ENCODE peak calls at places on chromosomes 13 and 19, in ten cellular contexts. One of them, this sample, is unnamed.
A peak's percentile ranks its signal among the peaks of the same experiment; 100 is the strongest.

GRCh38 chr13:114161644-114162532 is 17.2 kb upstream of the CFAP97D2 start:
- DNase-seq in breast epithelium: no peak
- DNase-seq in uterus: peak; percentile 58
- DNase-seq in T-helper 9 cell: no peak
- DNase-seq in thoracic aorta: no peak
- DNase-seq in testis: peak; percentile 47
- DNase-seq in cardiac fibroblast: peak; percentile 82
- DNase-seq in fibroblast of mammary gland: peak; percentile 41
- DNase-seq in Peyer's patch: peak; percentile 84
- DNase-seq in vagina: no peak
- DNase-seq in this sample: no peak

GRCh38 chr13:87671824-87672603 is 843 bp downstream of the SLITRK5 start:
- DNase-seq in testis: no peak
- DNase-seq in uterus: no peak
- DNase-seq in thoracic aorta: no peak
- DNase-seq in breast epithelium: no peak
- DNase-seq in fibroblast of mammary gland: no peak
- DNase-seq in vagina: no peak
- DNase-seq in cardiac fibroblast: no peak
- DNase-seq in Peyer's patch: peak; percentile 39
- DNase-seq in T-helper 9 cell: no peak
- DNase-seq in this sample: peak; percentile 66

GRCh38 chr13:109779074-109779473 is 7.3 kb downstream of the IRS2 start:
- DNase-seq in breast epithelium: no peak
- DNase-seq in uterus: no peak
- DNase-seq in vagina: no peak
- DNase-seq in cardiac fibroblast: no peak
- DNase-seq in fibroblast of mammary gland: no peak
- DNase-seq in T-helper 9 cell: peak; percentile 44
- DNase-seq in thoracic aorta: no peak
- DNase-seq in Peyer's patch: peak; percentile 66
- DNase-seq in testis: no peak
- DNase-seq in this sample: peak; percentile 25

GRCh38 chr19:16360738-16361137 is 36.1 kb downstream of the KLF2 start:
- DNase-seq in T-helper 9 cell: no peak
- DNase-seq in vagina: no peak
- DNase-seq in Peyer's patch: no peak
- DNase-seq in testis: no peak
- DNase-seq in breast epithelium: no peak
- DNase-seq in thoracic aorta: no peak
- DNase-seq in fibroblast of mammary gland: no peak
- DNase-seq in cardiac fibroblast: no peak
- DNase-seq in uterus: no peak
- DNase-seq in this sample: no peak

GRCh38 chr19:46065486-46065885 is 24.7 kb upstream of the IGFL4 start:
- DNase-seq in thoracic aorta: no peak
- DNase-seq in cardiac fibroblast: peak; percentile 36
- DNase-seq in fibroblast of mammary gland: peak; percentile 66
- DNase-seq in T-helper 9 cell: no peak
- DNase-seq in testis: no peak
- DNase-seq in vagina: no peak
- DNase-seq in Peyer's patch: no peak
- DNase-seq in uterus: no peak
- DNase-seq in breast epithelium: peak; percentile 57
- DNase-seq in this sample: no peak

GRCh38 chr19:12000152-12000981 is 35.1 kb downstream of the ZNF433 start:
- DNase-seq in Peyer's patch: no peak
- DNase-seq in uterus: no peak
- DNase-seq in cardiac fibroblast: no peak
- DNase-seq in testis: no peak
- DNase-seq in breast epithelium: no peak
- DNase-seq in vagina: no peak
- DNase-seq in fibroblast of mammary gland: peak; percentile 52
- DNase-seq in thoracic aorta: no peak
- DNase-seq in T-helper 9 cell: no peak
- DNase-seq in this sample: peak; percentile 18

GRCh38 chr19:33664744-33665143 is 43.0 kb downstream of the CHST8 start:
- DNase-seq in T-helper 9 cell: no peak
- DNase-seq in cardiac fibroblast: no peak
- DNase-seq in Peyer's patch: no peak
- DNase-seq in testis: no peak
- DNase-seq in breast epithelium: no peak
- DNase-seq in uterus: no peak
- DNase-seq in fibroblast of mammary gland: no peak
- DNase-seq in vagina: no peak
- DNase-seq in thoracic aorta: no peak
- DNase-seq in this sample: no peak

GRCh38 chr19:31350693-31351211 is 1.5 kb upstream of the TSHZ3 start:
- DNase-seq in cardiac fibroblast: peak; percentile 68
- DNase-seq in testis: peak; percentile 61
- DNase-seq in fibroblast of mammary gland: peak; percentile 35
- DNase-seq in breast epithelium: no peak
- DNase-seq in T-helper 9 cell: no peak
- DNase-seq in uterus: peak; percentile 48
- DNase-seq in vagina: no peak
- DNase-seq in Peyer's patch: no peak
- DNase-seq in thoracic aorta: no peak
- DNase-seq in this sample: no peak

GRCh38 chr19:1266818-1267440 is 2.2 kb upstream of the CIRBP start:
- DNase-seq in uterus: peak; percentile 68
- DNase-seq in testis: peak; percentile 60
- DNase-seq in breast epithelium: peak; percentile 82
- DNase-seq in T-helper 9 cell: peak; percentile 72
- DNase-seq in Peyer's patch: peak; percentile 89
- DNase-seq in cardiac fibroblast: peak; percentile 64
- DNase-seq in thoracic aorta: no peak
- DNase-seq in vagina: no peak
- DNase-seq in fibroblast of mammary gland: no peak
- DNase-seq in this sample: peak; percentile 71

GRCh38 chr19:55486971-55487883 is 1.0 kb upstream of the SSC5D start:
- DNase-seq in Peyer's patch: no peak
- DNase-seq in breast epithelium: no peak
- DNase-seq in uterus: peak; percentile 94
- DNase-seq in fibroblast of mammary gland: peak; percentile 98
- DNase-seq in vagina: no peak
- DNase-seq in thoracic aorta: no peak
- DNase-seq in cardiac fibroblast: peak; percentile 96
- DNase-seq in testis: peak; percentile 65
- DNase-seq in T-helper 9 cell: no peak
- DNase-seq in this sample: no peak

GRCh38 chr13:44592448-44592847 is 16.3 kb upstream of the TSC22D1 start:
- DNase-seq in breast epithelium: no peak
- DNase-seq in T-helper 9 cell: no peak
- DNase-seq in cardiac fibroblast: no peak
- DNase-seq in fibroblast of mammary gland: no peak
- DNase-seq in vagina: no peak
- DNase-seq in uterus: no peak
- DNase-seq in testis: no peak
- DNase-seq in thoracic aorta: no peak
- DNase-seq in Peyer's patch: no peak
- DNase-seq in this sample: no peak

GRCh38 chr13:31352467-31352866 is 152.7 kb downstream of the B3GLCT start:
- DNase-seq in vagina: no peak
- DNase-seq in T-helper 9 cell: no peak
- DNase-seq in Peyer's patch: no peak
- DNase-seq in testis: no peak
- DNase-seq in breast epithelium: no peak
- DNase-seq in uterus: no peak
- DNase-seq in cardiac fibroblast: no peak
- DNase-seq in fibroblast of mammary gland: no peak
- DNase-seq in thoracic aorta: no peak
- DNase-seq in this sample: no peak